ENCODE peak calls at places on chromosomes 12 and 14, in five cellular contexts. N is psoas muscle; I is CD8-positive, alpha-beta memory T cell; H is cardiac muscle cell; M is left ventricle myocardium inferior. A is an unnamed sample.

GRCh38 chr14:36373982-36374673 is 53.7 kb upstream of the MBIP start:
- DNase-seq in I (peak; percentile 33), H (peak; percentile 80), N (peak; percentile 72), M (peak; percentile 26), A (peak; percentile 81)

GRCh38 chr12:32901553-32901952 is 5.0 kb upstream of the PKP2 start:
- DNase-seq in I (no peak), N (no peak), M (no peak), H (peak; percentile 72), A (no peak)

GRCh38 chr14:73739174-73739898 is 25.2 kb upstream of the PNMA1 start:
- DNase-seq in H (no peak), I (no peak), M (no peak), N (no peak), A (no peak)

GRCh38 chr12:110585231-110585799 is 2.2 kb upstream of the PPTC7 start:
- DNase-seq in H (peak; percentile 57), M (no peak), I (no peak), N (no peak), A (no peak)

GRCh38 chr12:53044052-53044581 is 5.7 kb upstream of the TNS2 start:
- DNase-seq in M (peak; percentile 48), I (no peak), H (peak; percentile 47), N (no peak), A (no peak)

GRCh38 chr12:122793685-122794106 is 19.3 kb downstream of the CCDC62 start:
- DNase-seq in N (no peak), H (peak; percentile 74), M (no peak), I (no peak), A (no peak)

GRCh38 chr14:102046337-102047278 is 40.2 kb downstream of the HSP90AA1 start:
- DNase-seq in M (peak; percentile 84), I (no peak), H (peak; percentile 66), N (peak; percentile 96), A (peak; percentile 88)

GRCh38 chr12:11853126-11853525 is 203.7 kb downstream of the ETV6 start:
- DNase-seq in M (no peak), H (no peak), N (no peak), I (no peak), A (no peak)

GRCh38 chr12:110582286-110583136 is 607 bp downstream of the PPTC7 start:
- DNase-seq in I (peak; percentile 78), N (peak; percentile 84), H (peak; percentile 43), M (peak; percentile 62), A (peak; percentile 87)

GRCh38 chr12:104802198-104802597 is 155.9 kb downstream of the SLC41A2 start:
- DNase-seq in H (peak; percentile 30), N (no peak), M (no peak), I (no peak), A (no peak)

GRCh38 chr14:55399912-55400311 is 11.7 kb downstream of the ATG14 start:
- DNase-seq in H (no peak), M (no peak), N (no peak), I (no peak), A (no peak)

GRCh38 chr14:64979336-64980074 is 7.2 kb upstream of the FNTB start:
- DNase-seq in H (no peak), N (no peak), M (no peak), I (no peak), A (no peak)

GRCh38 chr12:94244165-94245133 is 96.1 kb downstream of the PLXNC1 start:
- DNase-seq in M (no peak), I (peak; percentile 32), N (no peak), H (no peak), A (peak; percentile 67)

GRCh38 chr12:2666411-2666810 is 128.4 kb upstream of the FKBP4 start:
- DNase-seq in M (no peak), I (no peak), N (no peak), H (no peak), A (peak; percentile 19)

GRCh38 chr12:123139926-123140674 is 10.8 kb downstream of the PITPNM2 start:
- DNase-seq in I (no peak), N (no peak), M (no peak), H (peak; percentile 38), A (no peak)

GRCh38 chr14:101889366-101889765 is 75.0 kb upstream of the DYNC1H1 start:
- DNase-seq in N (no peak), M (no peak), H (no peak), I (no peak), A (peak; percentile 55)

GRCh38 chr12:11723993-11724392 is 74.5 kb downstream of the ETV6 start:
- DNase-seq in H (no peak), I (no peak), N (peak; percentile 58), M (no peak), A (no peak)

GRCh38 chr12:19323768-19324167 is 115.5 kb upstream of the AEBP2 start:
- DNase-seq in I (no peak), H (no peak), N (no peak), M (no peak), A (no peak)

GRCh38 chr14:37384870-37385596 is 187.3 kb downstream of the MIPOL1 start:
- DNase-seq in M (no peak), I (no peak), H (no peak), N (no peak), A (no peak)

GRCh38 chr12:110102255-110102654 is 21.9 kb upstream of the IFT81 start:
- DNase-seq in I (no peak), N (no peak), H (peak; percentile 52), M (no peak), A (no peak)

GRCh38 chr14:59363545-59364226 is 101.5 kb downstream of the GPR135 start:
- DNase-seq in H (no peak), N (no peak), I (no peak), M (no peak), A (no peak)

GRCh38 chr12:107635139-107635538 is 50.5 kb upstream of the PWP1 start:
- DNase-seq in M (no peak), I (no peak), H (peak; percentile 24), N (no peak), A (no peak)

GRCh38 chr14:93007225-93007997 is 84.5 kb downstream of the CHGA start:
- DNase-seq in H (peak; percentile 65), N (peak; percentile 66), I (no peak), M (no peak), A (no peak)

GRCh38 chr12:76313289-76313688 is 34.9 kb downstream of the BBS10 start:
- DNase-seq in N (no peak), I (no peak), M (no peak), H (no peak), A (no peak)

GRCh38 chr12:24746021-24746671 is 202.8 kb downstream of the BCAT1 start:
- DNase-seq in M (no peak), I (no peak), H (no peak), N (no peak), A (no peak)

GRCh38 chr14:74326369-74327152 is 21.7 kb upstream of the VRTN start:
- DNase-seq in I (no peak), N (no peak), M (no peak), H (peak; percentile 6), A (peak; percentile 50)

GRCh38 chr12:48894271-48894670 is 28.6 kb upstream of the RND1 start:
- DNase-seq in N (no peak), M (no peak), H (no peak), I (no peak), A (no peak)

DNA sequence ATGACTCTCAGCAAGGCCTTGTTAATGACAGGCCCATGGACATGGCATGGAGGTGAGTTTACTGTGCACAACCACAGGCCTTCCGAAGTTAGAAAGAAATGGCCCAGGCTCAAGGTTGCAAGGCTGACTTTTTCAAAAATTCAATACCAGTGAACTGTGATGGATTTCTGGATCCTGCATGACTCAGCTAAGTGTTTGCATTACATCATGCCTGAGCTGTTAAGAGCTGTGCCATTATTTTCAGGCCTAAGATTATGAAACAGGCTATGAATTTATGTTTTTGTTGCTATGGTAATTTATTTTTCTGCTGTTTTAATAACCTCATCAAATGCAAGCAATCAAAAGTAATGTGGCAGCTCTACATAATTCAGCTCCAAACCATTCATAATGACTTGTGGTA is 457.7 kb upstream of the TMEM132C start:
- DNase-seq in N (no peak), M (no peak), H (peak; percentile 62), I (no peak), A (no peak)
- H3K27ac ChIP-seq in N (peak overlapping the region; percentile 19), M (peak overlapping the region; percentile 33), H (no peak overlapping the region), I (no peak overlapping the region), A (no peak overlapping the region)

DNA sequence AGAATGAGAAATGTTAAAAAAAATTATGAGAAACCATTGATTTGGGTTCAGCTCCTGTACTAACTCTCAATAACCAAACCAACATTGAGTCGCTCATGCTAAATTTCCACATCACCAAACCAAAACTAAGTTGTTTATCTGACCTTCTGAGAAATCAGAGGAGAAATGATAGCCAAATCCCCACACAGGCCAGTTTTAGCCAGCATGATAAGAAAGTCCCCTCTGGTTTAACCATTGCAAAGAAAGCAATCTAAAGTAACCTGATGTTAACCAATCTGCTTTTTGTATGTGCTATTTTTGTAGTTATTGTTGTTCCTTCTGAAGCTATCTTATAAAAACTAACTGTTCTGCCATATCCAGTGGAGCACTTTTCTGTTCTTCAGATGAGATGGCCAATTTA is 599.7 kb downstream of the SLC16A7 start:
- DNase-seq in N (no peak), I (no peak), M (no peak), H (no peak), A (no peak)
- H3K27ac ChIP-seq in N (no peak overlapping the region), I (no peak overlapping the region), M (no peak overlapping the region), H (no peak overlapping the region), A (no peak overlapping the region)

GRCh38 chr14:50002926-50003212 is 110.0 kb downstream of the ARF6 start:
- DNase-seq in N (no peak), M (no peak), I (no peak), H (no peak), A (no peak)

GRCh38 chr14:50000215-50001145 is 107.6 kb downstream of the ARF6 start:
- DNase-seq in I (peak; percentile 56), N (peak; percentile 83), H (peak; percentile 81), M (peak; percentile 47), A (peak; percentile 81)

GRCh38 chr14:50003213-50004021 is 110.5 kb downstream of the ARF6 start:
- DNase-seq in I (peak; percentile 73), H (peak; percentile 70), N (peak; percentile 90), M (peak; percentile 86), A (peak; percentile 94)

GRCh38 chr14:50001146-50001998 is 108.5 kb downstream of the ARF6 start:
- DNase-seq in N (peak; percentile 86), I (peak; percentile 54), H (peak; percentile 76), M (no peak), A (peak; percentile 75)

DNA sequence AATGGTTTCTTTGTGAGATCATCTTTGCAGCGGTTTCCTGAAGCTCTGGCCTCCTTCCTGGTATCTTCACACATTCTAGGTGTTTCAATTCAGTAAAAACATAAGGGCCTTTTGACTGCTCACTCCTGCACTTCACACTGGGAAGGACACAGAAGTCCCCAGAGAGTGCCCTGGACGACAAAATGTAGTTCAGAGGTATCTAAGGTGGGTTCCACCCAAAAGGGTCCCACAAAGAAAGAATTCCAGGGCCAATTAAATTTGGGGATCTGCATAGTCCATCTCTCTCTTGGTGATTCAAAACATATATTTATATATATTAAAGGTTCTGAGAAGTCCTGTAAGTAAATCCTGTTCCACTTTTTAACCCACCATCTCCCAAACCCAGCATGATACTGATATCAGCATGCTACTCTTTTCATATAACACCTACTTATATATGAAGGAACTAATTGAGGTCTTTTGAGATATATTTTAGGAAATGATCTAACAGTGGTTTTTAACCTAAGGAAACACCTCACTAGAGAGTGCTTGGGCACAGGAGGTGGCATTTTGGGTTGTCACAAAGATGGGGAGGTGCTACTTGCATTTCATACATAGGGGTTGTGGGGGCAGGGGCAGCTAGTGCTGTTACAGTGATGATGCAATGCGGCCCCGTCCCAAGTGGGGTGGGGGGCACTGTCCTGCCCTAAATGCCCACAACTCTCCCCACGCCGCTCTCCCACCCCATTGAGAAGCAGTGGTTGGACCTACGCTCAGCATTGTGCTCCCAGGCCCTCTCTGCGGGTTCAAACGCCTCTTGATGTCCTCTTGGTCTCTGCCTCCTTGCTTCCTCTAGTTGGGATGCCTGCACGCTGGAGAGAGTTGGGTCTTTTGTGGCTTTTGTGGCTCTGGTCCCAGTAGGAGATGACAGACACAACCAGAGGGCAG is 109.4 kb downstream of the ARF6 start:
- DNase-seq in N (peak; percentile 58), M (no peak), H (no peak), I (peak; percentile 61), A (no peak)
- H3K27ac ChIP-seq in N (peak overlapping the region; percentile 94), M (peak overlapping the region; percentile 90), H (peak overlapping the region; percentile 80), I (peak overlapping the region; percentile 100), A (peak overlapping the region; percentile 93)

GRCh38 chr12:131353376-131353775 is 357.5 kb upstream of the SFSWAP start:
- DNase-seq in N (no peak), I (no peak), H (no peak), M (no peak), A (no peak)
- H3K27ac ChIP-seq in N (no peak overlapping the region), I (no peak overlapping the region), H (no peak overlapping the region), M (no peak overlapping the region), A (no peak overlapping the region)